ENCODE peak calls at places on chromosomes 3 and 15, in five cellular contexts. M is cardiac fibroblast, X is adrenal gland, E is foreskin fibroblast, U is GM12878. P is an unnamed sample.

GRCh38 chr3:99473321-99473751 is 165.1 kb upstream of the COL8A1 start:
- DNase-seq in M (peak), X (no peak), E (peak), U (no peak), P (no peak)

GRCh38 chr3:55555866-55556621 is 68.9 kb upstream of the WNT5A start:
- DNase-seq in M (no peak), X (no peak), E (no peak), U (no peak), P (no peak)

GRCh38 chr15:34239151-34239761 is 14.4 kb downstream of the EMC4 start:
- DNase-seq in M (peak), X (peak), E (peak), U (no peak), P (no peak)

GRCh38 chr3:105367063-105367405 is 325 bp downstream of the ALCAM start:
- DNase-seq in M (no peak), X (peak), E (no peak), U (no peak), P (peak)

GRCh38 chr15:79373728-79374127 is 58.4 kb upstream of the MINAR1 start:
- DNase-seq in M (no peak), X (no peak), E (no peak), U (no peak), P (no peak)

GRCh38 chr3:72246685-72247084 is 461.7 kb upstream of the PROK2 start:
- DNase-seq in M (no peak), X (no peak), E (no peak), U (no peak), P (no peak)

GRCh38 chr3:190139365-190139764 is 18.7 kb upstream of the P3H2 start:
- DNase-seq in M (no peak), X (no peak), E (no peak), U (no peak), P (no peak)

GRCh38 chr15:32669870-32670623 is 28.5 kb downstream of the SCG5 start:
- DNase-seq in M (peak), X (peak), E (peak), U (no peak), P (no peak)

GRCh38 chr15:76982356-76982755 is 12.6 kb upstream of the PSTPIP1 start:
- DNase-seq in M (no peak), X (no peak), E (no peak), U (no peak), P (no peak)

GRCh38 chr15:77611767-77612166 is 20.9 kb downstream of the LINGO1 start:
- DNase-seq in M (no peak), X (no peak), E (no peak), U (no peak), P (no peak)

GRCh38 chr3:141305436-141305835 is 62.9 kb upstream of the ZBTB38 start:
- DNase-seq in M (peak), X (peak), E (peak), U (no peak), P (no peak)

GRCh38 chr3:76308541-76308940 is 523.2 kb upstream of the ZNF717 start:
- DNase-seq in M (no peak), X (no peak), E (peak), U (no peak), P (no peak)

DNA sequence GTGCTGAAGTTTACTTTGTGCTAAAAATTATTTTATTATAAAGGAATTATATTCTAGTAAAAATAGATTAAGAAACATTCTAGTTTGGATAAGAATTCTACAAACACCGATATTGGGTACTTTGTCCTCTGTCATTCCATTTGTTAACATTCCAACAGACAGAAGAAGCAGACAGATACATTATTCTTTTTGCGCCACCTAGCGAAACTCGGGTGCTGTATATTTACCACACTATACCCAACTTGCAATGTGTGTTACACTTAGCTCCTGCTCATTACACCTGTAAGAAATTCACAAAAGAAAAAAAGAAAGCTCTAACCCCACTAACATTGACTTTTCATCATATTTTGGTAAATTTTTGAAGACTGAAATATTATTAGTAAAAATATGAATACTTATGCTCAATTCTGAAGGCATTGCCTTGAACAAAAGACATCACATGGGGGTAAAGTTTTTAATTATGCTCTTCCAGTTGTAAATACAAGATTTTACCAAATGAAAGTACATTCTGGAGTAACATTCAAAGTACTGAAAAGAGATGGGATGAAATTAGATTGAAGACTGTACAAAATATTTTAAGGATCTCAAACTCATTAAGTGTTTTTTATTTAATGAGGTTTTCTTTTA is 136.5 kb upstream of the MLF1 start:
- DNase-seq in M (peak), X (peak), E (peak), U (peak), P (no peak)
- H3K4me3 ChIP-seq in M (no peak), X (no peak), E (no peak), U (no peak), P (no peak)

GRCh38 chr3:69203631-69204314 is 81.4 kb upstream of the LMOD3 start:
- DNase-seq in M (no peak), X (no peak), E (no peak), U (no peak), P (no peak)
- H3K4me3 ChIP-seq in M (no peak), X (no peak), E (no peak), U (no peak), P (no peak)

GRCh38 chr3:25837038-25837437 is 47.1 kb downstream of the OXSM start:
- DNase-seq in M (no peak), X (no peak), E (no peak), U (no peak), P (no peak)
- H3K4me3 ChIP-seq in M (no peak), X (no peak), E (no peak), U (no peak), P (no peak)

GRCh38 chr3:62872318-62872717 is 2.9 kb downstream of the CADPS start:
- DNase-seq in M (no peak), X (no peak), E (no peak), U (no peak), P (no peak)

GRCh38 chr3:62874398-62875102 is 666 bp downstream of the CADPS start:
- DNase-seq in M (no peak), X (no peak), E (no peak), U (no peak), P (no peak)

GRCh38 chr3:62873672-62874397 is 1.4 kb downstream of the CADPS start:
- DNase-seq in M (no peak), X (peak), E (no peak), U (no peak), P (peak)

GRCh38 chr3:62876064-62876463 is 848 bp upstream of the CADPS start:
- DNase-seq in M (peak), X (peak), E (peak), U (no peak), P (no peak)

GRCh38 chr3:62875103-62876002 is at the start of gene CADPS:
- DNase-seq in M (no peak), X (no peak), E (no peak), U (no peak), P (peak)
- H3K4me3 ChIP-seq in M (no peak), X (no peak), E (peak), U (no peak), P (no peak)

GRCh38 chr3:45683417-45684326 is 5.5 kb upstream of the SACM1L start:
- DNase-seq in M (no peak), X (no peak), E (no peak), U (no peak), P (no peak)
- H3K4me3 ChIP-seq in M (no peak), X (no peak), E (no peak), U (no peak), P (no peak)

GRCh38 chr15:83285284-83285978 is 967 bp upstream of the BNC1 start:
- DNase-seq in M (no peak), X (no peak), E (no peak), U (no peak), P (no peak)
- H3K4me3 ChIP-seq in M (peak), X (no peak), E (no peak), U (no peak), P (no peak)

P was measured in GM06990.